ENCODE peak calls at places on chromosomes 16 and 17, in seven cellular contexts. P is mesenchymal stem cell, Y is IMR-90, F is H9, H is neuronal stem cell, A is H1, V is trophoblast cell. I is an unnamed sample.

GRCh38 chr17:43900183-43900857 is 7.0 kb downstream of the MPP2 start:
- DNase-seq in P (peak), Y (peak), F (peak), H (peak), A (peak), V (peak), I (peak)

GRCh38 chr16:1923299-1924034 is 5.3 kb upstream of the HS3ST6 start:
- DNase-seq in P (peak), Y (no peak), F (peak), H (no peak), A (peak), V (peak), I (peak)

GRCh38 chr16:84448444-84448843 is 56.0 kb downstream of the MEAK7 start:
- DNase-seq in P (no peak), Y (no peak), F (no peak), H (no peak), A (no peak), V (no peak), I (no peak)

GRCh38 chr17:43031666-43032065 is 6.6 kb downstream of the RND2 start:
- DNase-seq in P (no peak), Y (no peak), F (no peak), H (no peak), A (no peak), V (no peak), I (no peak)

GRCh38 chr17:2468270-2468669 is 43.4 kb downstream of the METTL16 start:
- DNase-seq in P (peak), Y (peak), F (no peak), H (no peak), A (no peak), V (no peak), I (no peak)

GRCh38 chr16:29007865-29008593 is 23.2 kb downstream of the LAT start:
- DNase-seq in P (no peak), Y (peak), F (no peak), H (no peak), A (no peak), V (no peak), I (no peak)

GRCh38 chr17:67521773-67522069 is 144.6 kb downstream of the PITPNC1 start:
- DNase-seq in P (no peak), Y (no peak), F (peak), H (no peak), A (no peak), V (peak), I (no peak)

GRCh38 chr17:44848257-44848795 is 643 bp downstream of the HIGD1B start:
- DNase-seq in P (no peak), Y (no peak), F (no peak), H (no peak), A (no peak), V (no peak), I (peak)

GRCh38 chr17:53426505-53426904 is 396.2 kb upstream of the KIF2B start:
- DNase-seq in P (no peak), Y (no peak), F (no peak), H (no peak), A (no peak), V (no peak), I (no peak)

GRCh38 chr16:55853114-55853513 is 20.2 kb upstream of the CES1 start:
- DNase-seq in P (no peak), Y (peak), F (no peak), H (no peak), A (no peak), V (no peak), I (no peak)

GRCh38 chr16:49458221-49458620 is 84.6 kb downstream of the C16orf78 start:
- DNase-seq in P (no peak), Y (no peak), F (peak), H (no peak), A (peak), V (no peak), I (no peak)

GRCh38 chr17:79087428-79088143 is 13.0 kb downstream of the ENGASE start:
- DNase-seq in P (peak), Y (peak), F (peak), H (peak), A (peak), V (peak), I (peak)
- H3K9ac ChIP-seq in P (no peak), Y (no peak), F (no peak), H (no peak), A (no peak), V (no peak), I (no peak)

GRCh38 chr17:14203392-14203791 is 33.3 kb downstream of the CDRT15 start:
- DNase-seq in P (no peak), Y (peak), F (no peak), H (no peak), A (no peak), V (no peak), I (peak)
- H2AK5ac ChIP-seq in P (no peak), Y (no peak), F (no peak), H (no peak), A (no peak), V (no peak), I (no peak)

DNA sequence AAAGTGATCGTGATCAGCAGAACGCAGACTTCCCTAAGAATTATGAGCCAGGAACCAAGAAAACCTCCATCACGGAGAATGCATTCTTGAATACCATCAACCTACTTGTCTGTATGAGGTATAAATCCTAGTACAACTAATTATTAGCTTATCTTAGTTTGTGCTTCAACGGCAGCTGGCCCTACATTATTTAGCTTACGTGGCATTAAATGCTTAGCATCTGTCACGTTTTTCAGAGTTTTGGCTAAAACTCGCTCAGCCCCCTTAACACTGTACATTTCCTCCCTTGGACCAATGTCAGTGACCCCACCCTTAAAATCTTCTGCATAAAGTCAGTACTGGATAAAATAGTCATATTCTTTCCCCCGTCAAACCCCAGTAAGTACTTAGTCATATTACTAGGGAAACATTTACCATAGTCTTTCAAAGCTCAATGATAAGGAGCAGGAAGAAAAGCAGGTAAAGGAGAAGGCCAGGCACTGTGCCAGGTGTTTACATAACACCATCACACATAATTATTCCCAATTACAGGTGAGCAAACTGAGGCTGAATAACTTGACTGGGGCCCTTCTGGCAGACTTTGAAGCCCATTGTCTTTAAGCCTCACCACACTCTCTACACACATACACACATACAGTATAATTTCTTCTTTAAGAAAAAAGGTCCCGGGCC is 16.6 kb upstream of the TXNDC11 start:
- DNase-seq in P (no peak), Y (no peak), F (no peak), H (no peak), A (no peak), V (no peak), I (no peak)
- H2BK120ac ChIP-seq in P (no peak), Y (no peak), F (no peak), H (no peak), A (no peak), V (no peak), I (no peak)

GRCh38 chr16:86424413-86424812 is 85.9 kb upstream of the FOXF1 start:
- DNase-seq in P (peak), Y (no peak), F (no peak), H (no peak), A (no peak), V (no peak), I (peak)
- H3K9ac ChIP-seq in P (no peak), Y (no peak), F (no peak), H (no peak), A (no peak), V (no peak), I (no peak)